ENCODE peak calls at places on chromosome 11, in six cellular contexts. R, B, N, Q, C and V are unnamed samples.
A peak's percentile ranks its signal among the peaks of the same experiment; 100 is the strongest.

GRCh38 chr11:70569996-70570692 is 171.8 kb downstream of the CTTN start:
- DNase-seq in C (no peak), N (no peak), Q (no peak), R (no peak), B (no peak), V (no peak)

GRCh38 chr11:67082071-67082791 is 25.6 kb downstream of the RHOD start:
- DNase-seq in N (peak; percentile 45), R (peak; percentile 32), B (no peak), C (peak; percentile 25), Q (no peak), V (no peak)

GRCh38 chr11:127651888-127652221 is 651.3 kb upstream of the KIRREL3 start:
- DNase-seq in C (no peak), B (peak; percentile 51), Q (no peak), N (no peak), R (no peak), V (no peak)

GRCh38 chr11:131932584-131933360 is 562.4 kb downstream of the NTM start:
- DNase-seq in N (no peak), C (no peak), Q (no peak), R (no peak), B (no peak), V (no peak)

GRCh38 chr11:45650166-45651095 is 15.0 kb downstream of the CHST1 start:
- DNase-seq in N (peak; percentile 1), C (no peak), B (no peak), Q (no peak), R (no peak), V (no peak)

GRCh38 chr11:32713496-32713895 is 81.0 kb downstream of the CCDC73 start:
- DNase-seq in Q (no peak), C (peak; percentile 16), B (peak; percentile 3), N (peak; percentile 13), R (no peak), V (no peak)

GRCh38 chr11:35232961-35233360 is 94.0 kb downstream of the CD44 start:
- DNase-seq in B (no peak), R (no peak), Q (no peak), N (no peak), C (no peak), V (no peak)

GRCh38 chr11:100594320-100594719 is 92.8 kb upstream of the ARHGAP42 start:
- DNase-seq in N (no peak), B (no peak), C (no peak), R (no peak), Q (no peak), V (no peak)

GRCh38 chr11:85826096-85826855 is 15.3 kb upstream of the SYTL2 start:
- DNase-seq in N (peak; percentile 60), C (peak; percentile 33), Q (no peak), R (peak; percentile 34), B (peak; percentile 38), V (no peak)

GRCh38 chr11:60987577-60988277 is 16.2 kb downstream of the CD6 start:
- DNase-seq in C (no peak), N (no peak), R (no peak), Q (no peak), B (no peak), V (no peak)

GRCh38 chr11:124670732-124671131 is 2.8 kb downstream of the SIAE start:
- DNase-seq in C (peak; percentile 46), R (no peak), N (no peak), B (no peak), Q (no peak), V (no peak)

GRCh38 chr11:100682247-100682969 is 4.7 kb upstream of the ARHGAP42 start:
- DNase-seq in Q (no peak), B (no peak), R (no peak), C (peak; percentile 66), N (no peak), V (no peak)

GRCh38 chr11:36431429-36432092 is 78.5 kb downstream of the TRAF6 start:
- DNase-seq in Q (no peak), R (peak; percentile 74), C (peak; percentile 96), N (peak; percentile 10), B (peak; percentile 99), V (peak; percentile 88)

GRCh38 chr11:69542314-69543168 is 61.1 kb downstream of the LINC01488 start:
- DNase-seq in R (no peak), C (no peak), B (no peak), N (no peak), Q (peak; percentile 31), V (no peak)

GRCh38 chr11:8310743-8311298 is 47.1 kb upstream of the LMO1 start:
- DNase-seq in Q (peak; percentile 7), N (peak; percentile 23), C (no peak), R (no peak), B (no peak), V (no peak)

GRCh38 chr11:83087035-83087434 is 15.3 kb upstream of the RAB30 start:
- DNase-seq in N (no peak), B (peak; percentile 15), Q (no peak), C (peak; percentile 21), R (no peak), V (no peak)

GRCh38 chr11:110835103-110835502 is 122.9 kb upstream of the ARHGAP20 start:
- DNase-seq in R (no peak), C (no peak), Q (no peak), B (no peak), N (no peak), V (no peak)

GRCh38 chr11:111633756-111634362 is 31.6 kb downstream of the SIK2 start:
- DNase-seq in N (no peak), B (peak; percentile 65), C (peak; percentile 18), Q (no peak), R (no peak), V (no peak)

GRCh38 chr11:19763315-19763714 is 50.7 kb downstream of the NAV2 start:
- DNase-seq in C (no peak), B (no peak), N (no peak), Q (no peak), R (no peak), V (no peak)

GRCh38 chr11:33773399-33774355 is 643 bp downstream of the FBXO3 start:
- DNase-seq in Q (no peak), B (peak; percentile 25), N (peak; percentile 58), R (peak; percentile 27), C (no peak), V (no peak)

GRCh38 chr11:1672613-1673400 is 24.2 kb upstream of the KRTAP5-6 start:
- DNase-seq in Q (no peak), C (no peak), N (no peak), R (no peak), B (no peak), V (no peak)

GRCh38 chr11:69172674-69173073 is 16.9 kb downstream of the SMIM38 start:
- DNase-seq in Q (no peak), C (no peak), B (no peak), N (no peak), R (no peak), V (no peak)

GRCh38 chr11:70409871-70410270 is 11.5 kb downstream of the CTTN start:
- DNase-seq in R (no peak), B (no peak), N (no peak), Q (no peak), C (no peak), V (no peak)

GRCh38 chr11:125404811-125405481 is 91.1 kb downstream of the FEZ1 start:
- DNase-seq in C (peak; percentile 61), Q (peak; percentile 64), N (peak; percentile 87), B (peak; percentile 42), R (peak; percentile 87), V (no peak)

GRCh38 chr11:99176430-99176829 is 155.7 kb downstream of the CNTN5 start:
- DNase-seq in B (no peak), C (no peak), N (no peak), R (no peak), Q (no peak), V (no peak)
- TF ChIP-seq CTCF in B (no peak), C (no peak), N (no peak), R (no peak), Q (no peak), V (no peak)

DNA sequence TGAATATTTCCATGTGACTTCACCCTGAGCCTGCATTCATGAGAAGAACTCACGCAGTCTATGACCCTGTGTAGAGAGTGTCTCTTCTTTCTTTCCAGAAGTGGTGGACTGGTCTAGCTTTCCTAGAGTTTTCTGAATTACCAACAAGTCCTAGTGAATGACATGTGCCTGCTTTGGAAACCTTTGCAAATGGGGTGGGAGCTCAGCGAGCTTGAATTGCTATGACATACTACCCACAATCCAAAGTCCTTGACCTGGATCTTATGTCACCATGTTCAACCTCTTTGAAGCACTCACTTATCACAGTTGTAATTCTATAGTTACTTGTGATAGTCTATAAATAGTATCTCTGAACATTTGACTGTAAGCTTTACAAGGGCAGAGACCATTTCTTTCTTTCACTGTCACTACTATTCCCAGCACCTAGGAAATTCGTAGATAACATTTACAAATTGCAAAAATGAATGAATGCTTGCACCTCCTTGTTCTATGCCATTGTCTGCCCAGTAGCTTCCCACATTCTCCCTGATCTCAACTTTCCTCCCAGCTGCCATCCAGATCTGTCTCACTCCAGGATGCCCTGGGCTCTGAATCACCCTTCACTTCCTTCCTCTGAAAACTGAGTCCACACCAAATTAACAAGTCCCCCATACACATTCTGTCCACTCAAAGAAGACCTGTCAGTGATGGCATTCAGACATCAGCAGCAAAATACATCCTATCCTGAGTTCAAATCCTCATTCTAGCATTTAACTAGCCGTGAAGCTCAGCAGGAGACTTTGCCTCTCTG is 201.9 kb upstream of the SESN3 start:
- DNase-seq in N (no peak), Q (no peak), B (no peak), R (no peak), C (no peak), V (no peak)
- H3K4me3 ChIP-seq in N (no peak overlapping the region), Q (no peak overlapping the region), B (no peak overlapping the region), R (no peak overlapping the region), C (no peak overlapping the region), V (no peak overlapping the region)

GRCh38 chr11:117621226-117621625 is 175.8 kb downstream of the DSCAML1 start:
- DNase-seq in Q (no peak), C (peak; percentile 12), N (no peak), B (no peak), R (no peak), V (no peak)
- TF ChIP-seq CTCF in Q (no peak), C (peak; percentile 68), N (peak; percentile 55), B (peak; percentile 33), R (no peak), V (peak; percentile 56)

DNA sequence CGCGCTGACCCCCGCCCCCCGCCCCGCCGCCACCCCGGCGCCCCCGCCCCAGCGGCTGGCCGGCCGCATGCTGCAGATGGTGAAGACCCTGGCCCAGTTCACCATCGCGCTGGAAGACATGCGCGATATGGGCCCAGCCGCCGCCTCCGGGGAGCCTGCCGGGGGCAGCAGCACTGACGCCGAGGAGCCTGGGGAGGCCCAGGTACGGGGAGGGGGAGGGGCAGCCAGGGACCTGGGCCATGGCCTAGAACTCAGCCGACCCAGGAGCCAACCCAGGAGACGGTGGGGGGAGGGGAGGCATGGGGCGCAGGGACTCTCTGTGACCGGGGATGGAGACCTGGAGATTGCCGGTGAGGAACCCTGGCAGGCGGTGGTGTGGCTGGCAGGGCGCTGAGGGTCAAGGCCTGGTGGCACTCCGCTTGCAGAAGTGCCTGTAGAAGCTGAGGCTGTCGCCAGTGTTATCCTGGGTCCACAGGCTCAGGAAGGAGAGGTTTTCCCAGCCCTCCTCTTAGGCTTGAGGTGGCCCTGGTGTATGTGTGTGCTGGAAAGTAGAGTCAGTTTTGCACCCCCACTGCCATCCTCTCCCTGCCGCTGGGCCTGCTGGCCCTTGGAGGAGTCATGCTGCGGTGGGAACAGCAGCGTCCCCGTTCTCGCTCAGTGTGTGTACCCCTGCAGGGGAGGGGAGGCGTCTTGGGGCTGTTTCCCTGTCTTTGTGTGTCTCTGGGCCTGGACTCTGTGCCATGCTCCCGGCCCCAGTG is 32.9 kb upstream of the RELT start:
- DNase-seq in R (no peak), N (no peak), Q (no peak), B (no peak), C (no peak), V (no peak)
- H3K4me3 ChIP-seq in R (peak overlapping the region; percentile 38), N (peak overlapping the region; percentile 55), Q (peak overlapping the region; percentile 67), B (no peak overlapping the region), C (no peak overlapping the region), V (no peak overlapping the region)

GRCh38 chr11:17932472-17932871 is 80.4 kb downstream of the SERGEF start:
- DNase-seq in B (no peak), Q (no peak), N (no peak), R (no peak), C (no peak), V (no peak)
- TF ChIP-seq CTCF in B (no peak), Q (no peak), N (peak; percentile 9), R (no peak), C (no peak), V (no peak)

GRCh38 chr11:9717040-9717357 is 53.1 kb downstream of the SWAP70 start:
- DNase-seq in Q (no peak), R (no peak), N (no peak), C (no peak), B (no peak), V (no peak)
- H3K4me3 ChIP-seq in Q (no peak overlapping the region), R (no peak overlapping the region), N (no peak overlapping the region), C (no peak overlapping the region), B (no peak overlapping the region), V (no peak overlapping the region)